ENCODE peak calls at places on chromosomes 7 and 10, in eight cellular contexts. One of them, this sample, is unnamed.
A peak's percentile ranks its signal among the peaks of the same experiment; 100 is the strongest.

GRCh38 chr7:155007947-155008346 is 5.0 kb upstream of the PAXIP1 start:
- DNase-seq in HCT116: peak; percentile 32
- DNase-seq in prostate gland: no peak
- DNase-seq in SK-N-SH: peak; percentile 60
- DNase-seq in sigmoid colon: no peak
- DNase-seq in suprapubic skin: no peak
- DNase-seq in transverse colon: no peak
- DNase-seq in GM12878: no peak
- DNase-seq in this sample: no peak

GRCh38 chr10:131451407-131452015 is 140.0 kb upstream of the TCERG1L start:
- DNase-seq in prostate gland: no peak
- DNase-seq in transverse colon: no peak
- DNase-seq in SK-N-SH: no peak
- DNase-seq in sigmoid colon: no peak
- DNase-seq in suprapubic skin: no peak
- DNase-seq in HCT116: no peak
- DNase-seq in GM12878: no peak
- DNase-seq in this sample: no peak

GRCh38 chr10:82643601-82644000 is 768.6 kb downstream of the NRG3 start:
- DNase-seq in prostate gland: no peak
- DNase-seq in SK-N-SH: no peak
- DNase-seq in transverse colon: no peak
- DNase-seq in suprapubic skin: no peak
- DNase-seq in sigmoid colon: no peak
- DNase-seq in GM12878: no peak
- DNase-seq in HCT116: no peak
- DNase-seq in this sample: no peak

GRCh38 chr10:6871128-6871527 is 291.1 kb upstream of the PRKCQ start:
- DNase-seq in transverse colon: no peak
- DNase-seq in suprapubic skin: no peak
- DNase-seq in prostate gland: no peak
- DNase-seq in HCT116: no peak
- DNase-seq in sigmoid colon: no peak
- DNase-seq in GM12878: no peak
- DNase-seq in SK-N-SH: no peak
- DNase-seq in this sample: no peak

GRCh38 chr7:156592124-156592884 is 48.3 kb upstream of the RNF32 start:
- DNase-seq in transverse colon: no peak
- DNase-seq in SK-N-SH: no peak
- DNase-seq in sigmoid colon: no peak
- DNase-seq in suprapubic skin: no peak
- DNase-seq in HCT116: no peak
- DNase-seq in prostate gland: no peak
- DNase-seq in GM12878: no peak
- DNase-seq in this sample: no peak

GRCh38 chr7:10703981-10704380 is 269.7 kb upstream of the PHF14 start:
- DNase-seq in HCT116: no peak
- DNase-seq in SK-N-SH: no peak
- DNase-seq in sigmoid colon: no peak
- DNase-seq in suprapubic skin: no peak
- DNase-seq in prostate gland: no peak
- DNase-seq in transverse colon: no peak
- DNase-seq in GM12878: no peak
- DNase-seq in this sample: no peak

GRCh38 chr7:86708334-86708733 is 64.6 kb downstream of the GRM3 start:
- DNase-seq in HCT116: no peak
- DNase-seq in suprapubic skin: no peak
- DNase-seq in prostate gland: no peak
- DNase-seq in transverse colon: no peak
- DNase-seq in sigmoid colon: no peak
- DNase-seq in SK-N-SH: no peak
- DNase-seq in GM12878: no peak
- DNase-seq in this sample: no peak

GRCh38 chr7:11448319-11448718 is 383.7 kb downstream of the THSD7A start:
- DNase-seq in sigmoid colon: no peak
- DNase-seq in HCT116: no peak
- DNase-seq in prostate gland: no peak
- DNase-seq in transverse colon: no peak
- DNase-seq in GM12878: no peak
- DNase-seq in SK-N-SH: no peak
- DNase-seq in suprapubic skin: no peak
- DNase-seq in this sample: no peak

GRCh38 chr7:55439627-55440026 is 74.5 kb downstream of the LANCL2 start:
- DNase-seq in suprapubic skin: no peak
- DNase-seq in sigmoid colon: no peak
- DNase-seq in SK-N-SH: peak; percentile 72
- DNase-seq in HCT116: no peak
- DNase-seq in GM12878: no peak
- DNase-seq in transverse colon: no peak
- DNase-seq in prostate gland: no peak
- DNase-seq in this sample: no peak

GRCh38 chr10:65846949-65847348 is 1078.9 kb upstream of the LRRTM3 start:
- DNase-seq in SK-N-SH: no peak
- DNase-seq in HCT116: no peak
- DNase-seq in GM12878: no peak
- DNase-seq in suprapubic skin: no peak
- DNase-seq in sigmoid colon: no peak
- DNase-seq in transverse colon: no peak
- DNase-seq in prostate gland: no peak
- DNase-seq in this sample: no peak

GRCh38 chr10:89556590-89556989 is 21.2 kb upstream of the SLC16A12 start:
- DNase-seq in transverse colon: no peak
- DNase-seq in suprapubic skin: no peak
- DNase-seq in SK-N-SH: no peak
- DNase-seq in HCT116: no peak
- DNase-seq in sigmoid colon: no peak
- DNase-seq in prostate gland: no peak
- DNase-seq in GM12878: no peak
- DNase-seq in this sample: no peak

GRCh38 chr10:64507869-64508609 is 986.8 kb downstream of the REEP3 start:
- DNase-seq in prostate gland: no peak
- DNase-seq in suprapubic skin: no peak
- DNase-seq in transverse colon: no peak
- DNase-seq in SK-N-SH: no peak
- DNase-seq in HCT116: no peak
- DNase-seq in GM12878: no peak
- DNase-seq in sigmoid colon: no peak
- DNase-seq in this sample: no peak

GRCh38 chr7:26199301-26200112 is 1.0 kb downstream of the HNRNPA2B1 start:
- DNase-seq in sigmoid colon: peak; percentile 89
- DNase-seq in prostate gland: peak; percentile 73
- DNase-seq in suprapubic skin: peak; percentile 85
- DNase-seq in SK-N-SH: peak; percentile 61
- DNase-seq in HCT116: no peak
- DNase-seq in GM12878: no peak
- DNase-seq in transverse colon: peak; percentile 77
- DNase-seq in this sample: peak; percentile 70

GRCh38 chr7:92563345-92563744 is 26.8 kb downstream of the FAM133B start:
- DNase-seq in GM12878: no peak
- DNase-seq in SK-N-SH: no peak
- DNase-seq in prostate gland: no peak
- DNase-seq in transverse colon: no peak
- DNase-seq in suprapubic skin: no peak
- DNase-seq in sigmoid colon: no peak
- DNase-seq in HCT116: no peak
- DNase-seq in this sample: no peak

GRCh38 chr7:22109761-22110160 is 164.1 kb upstream of the CDCA7L start:
- DNase-seq in HCT116: peak; percentile 6
- DNase-seq in suprapubic skin: no peak
- DNase-seq in SK-N-SH: peak; percentile 35
- DNase-seq in transverse colon: peak; percentile 28
- DNase-seq in GM12878: no peak
- DNase-seq in prostate gland: no peak
- DNase-seq in sigmoid colon: no peak
- DNase-seq in this sample: peak; percentile 51

GRCh38 chr10:126027707-126028106 is 131.3 kb downstream of the FANK1 start:
- DNase-seq in transverse colon: no peak
- DNase-seq in sigmoid colon: no peak
- DNase-seq in HCT116: no peak
- DNase-seq in prostate gland: no peak
- DNase-seq in suprapubic skin: no peak
- DNase-seq in GM12878: no peak
- DNase-seq in SK-N-SH: no peak
- DNase-seq in this sample: no peak

GRCh38 chr7:134802762-134803161 is 23.3 kb downstream of the CALD1 start:
- DNase-seq in HCT116: no peak
- DNase-seq in suprapubic skin: no peak
- DNase-seq in SK-N-SH: no peak
- DNase-seq in prostate gland: no peak
- DNase-seq in sigmoid colon: no peak
- DNase-seq in transverse colon: no peak
- DNase-seq in GM12878: no peak
- DNase-seq in this sample: no peak

GRCh38 chr7:134799387-134799786 is 20.0 kb downstream of the CALD1 start:
- DNase-seq in HCT116: no peak
- DNase-seq in prostate gland: no peak
- DNase-seq in sigmoid colon: no peak
- DNase-seq in transverse colon: no peak
- DNase-seq in SK-N-SH: no peak
- DNase-seq in suprapubic skin: no peak
- DNase-seq in GM12878: no peak
- DNase-seq in this sample: no peak

GRCh38 chr7:134804854-134805253 is 25.4 kb downstream of the CALD1 start:
- DNase-seq in HCT116: no peak
- DNase-seq in sigmoid colon: no peak
- DNase-seq in suprapubic skin: no peak
- DNase-seq in transverse colon: no peak
- DNase-seq in GM12878: no peak
- DNase-seq in prostate gland: no peak
- DNase-seq in SK-N-SH: no peak
- DNase-seq in this sample: no peak

GRCh38 chr7:134806197-134806596 is 26.8 kb downstream of the CALD1 start:
- DNase-seq in sigmoid colon: no peak
- DNase-seq in transverse colon: no peak
- DNase-seq in suprapubic skin: no peak
- DNase-seq in SK-N-SH: no peak
- DNase-seq in GM12878: no peak
- DNase-seq in HCT116: no peak
- DNase-seq in prostate gland: no peak
- DNase-seq in this sample: no peak

GRCh38 chr7:134804351-134804750 is 24.9 kb downstream of the CALD1 start:
- DNase-seq in prostate gland: no peak
- DNase-seq in suprapubic skin: no peak
- DNase-seq in HCT116: no peak
- DNase-seq in transverse colon: no peak
- DNase-seq in sigmoid colon: no peak
- DNase-seq in GM12878: no peak
- DNase-seq in SK-N-SH: no peak
- DNase-seq in this sample: no peak
- H3K4me3 ChIP-seq in prostate gland: no peak overlapping the region
- H3K4me3 ChIP-seq in suprapubic skin: no peak overlapping the region
- H3K4me3 ChIP-seq in HCT116: no peak overlapping the region
- H3K4me3 ChIP-seq in transverse colon: no peak overlapping the region
- H3K4me3 ChIP-seq in sigmoid colon: no peak overlapping the region
- H3K4me3 ChIP-seq in GM12878: no peak overlapping the region
- H3K4me3 ChIP-seq in SK-N-SH: no peak overlapping the region
- H3K4me3 ChIP-seq in this sample: no peak overlapping the region

DNA sequence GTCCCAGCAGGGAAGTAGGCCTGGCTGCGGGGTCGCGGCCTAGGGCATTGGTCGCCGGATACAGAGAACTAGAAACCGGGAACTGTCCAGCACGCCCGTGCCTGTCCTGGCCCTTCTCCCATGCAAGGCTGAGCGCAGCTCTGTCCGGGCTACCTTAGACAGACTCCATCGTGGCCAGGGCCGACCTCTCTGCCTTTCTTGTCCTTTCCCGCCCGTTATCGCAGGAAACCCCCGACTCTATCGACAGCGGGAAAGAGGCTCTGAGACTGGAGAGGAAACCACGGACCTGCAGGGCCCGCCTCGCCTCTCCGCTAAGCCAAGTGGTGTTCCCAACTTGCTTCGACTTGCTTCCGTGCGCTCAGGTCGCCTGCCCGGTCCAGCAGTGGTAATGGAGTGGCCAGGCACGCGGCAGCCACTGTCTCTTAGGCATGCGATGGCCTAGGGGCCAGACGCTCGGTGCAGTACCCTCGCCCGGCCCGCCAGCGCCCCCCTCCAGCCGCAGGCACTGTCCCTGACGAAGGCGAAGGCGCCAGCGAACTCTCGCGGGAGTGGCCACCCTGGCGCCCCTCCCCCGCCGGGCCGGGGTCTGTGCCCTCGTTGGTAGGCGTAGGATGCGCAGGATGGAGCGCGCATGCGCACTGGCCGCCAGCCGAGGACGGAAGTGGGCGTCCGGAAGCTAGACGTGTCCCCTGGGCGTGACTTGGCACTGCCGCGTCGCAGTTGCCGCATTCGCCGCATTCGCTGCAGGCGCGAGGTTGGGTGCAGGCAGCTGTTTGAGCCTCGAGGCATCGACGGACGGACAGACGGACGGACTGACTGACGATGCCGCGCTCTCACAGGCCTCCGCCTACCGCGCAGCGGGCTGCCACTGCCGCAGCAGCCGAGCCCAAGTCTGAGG is 54.4 kb downstream of the MCMBP start:
- DNase-seq in sigmoid colon: peak; percentile 89
- DNase-seq in transverse colon: peak; percentile 29
- DNase-seq in suprapubic skin: peak; percentile 80
- DNase-seq in SK-N-SH: peak; percentile 91
- DNase-seq in GM12878: no peak
- DNase-seq in HCT116: no peak
- DNase-seq in prostate gland: peak; percentile 36
- DNase-seq in this sample: peak; percentile 29
- TF ChIP-seq POLR2AphosphoS5 in sigmoid colon: peak; percentile 31
- TF ChIP-seq POLR2AphosphoS5 in transverse colon: peak; percentile 21
- TF ChIP-seq POLR2AphosphoS5 in suprapubic skin: no peak
- TF ChIP-seq POLR2AphosphoS5 in SK-N-SH: no peak
- TF ChIP-seq POLR2AphosphoS5 in GM12878: no peak
- TF ChIP-seq POLR2AphosphoS5 in HCT116: no peak
- TF ChIP-seq POLR2AphosphoS5 in prostate gland: peak; percentile 37
- TF ChIP-seq POLR2AphosphoS5 in this sample: peak; percentile 60

GRCh38 chr10:23172846-23173548 is 19.1 kb upstream of the PTF1A start:
- DNase-seq in GM12878: no peak
- DNase-seq in HCT116: no peak
- DNase-seq in sigmoid colon: no peak
- DNase-seq in SK-N-SH: peak; percentile 75
- DNase-seq in prostate gland: no peak
- DNase-seq in transverse colon: no peak
- DNase-seq in suprapubic skin: no peak
- DNase-seq in this sample: no peak
- H3K4me3 ChIP-seq in GM12878: no peak overlapping the region
- H3K4me3 ChIP-seq in HCT116: no peak overlapping the region
- H3K4me3 ChIP-seq in sigmoid colon: no peak overlapping the region
- H3K4me3 ChIP-seq in SK-N-SH: peak overlapping the region; percentile 9
- H3K4me3 ChIP-seq in prostate gland: no peak overlapping the region
- H3K4me3 ChIP-seq in transverse colon: no peak overlapping the region
- H3K4me3 ChIP-seq in suprapubic skin: no peak overlapping the region
- H3K4me3 ChIP-seq in this sample: no peak overlapping the region

DNA sequence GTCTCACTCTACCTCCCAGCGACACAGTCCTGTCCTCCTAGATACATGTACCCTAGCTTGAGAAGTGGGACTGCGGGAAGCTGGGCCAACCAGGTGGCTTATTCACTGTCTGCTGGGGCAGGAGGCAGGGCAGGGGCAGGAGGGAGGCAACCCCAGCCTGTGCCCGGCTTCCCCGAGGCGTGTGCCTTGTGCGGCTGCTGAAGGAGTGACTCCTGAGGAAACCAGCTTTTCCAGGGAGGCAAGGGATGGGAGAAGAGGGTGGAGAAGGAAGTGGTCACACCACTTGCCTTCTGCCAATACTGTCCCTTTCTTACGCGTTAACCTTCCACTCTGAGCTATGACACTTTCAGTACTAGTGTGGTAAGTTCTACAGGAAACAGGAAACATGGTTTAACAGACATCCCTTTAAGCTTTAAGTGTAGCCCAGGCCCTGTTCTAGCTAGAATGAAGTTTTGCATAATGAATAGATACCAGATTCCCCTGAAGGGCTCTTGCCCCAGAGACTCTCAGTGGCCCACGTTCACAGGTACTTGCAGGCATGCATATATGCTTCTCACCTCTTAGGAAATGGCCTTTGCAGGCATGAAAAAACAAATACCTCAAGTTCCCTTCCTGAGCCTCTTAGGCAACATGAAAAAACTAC is 40.6 kb downstream of the SYPL1 start:
- DNase-seq in transverse colon: peak; percentile 68
- DNase-seq in suprapubic skin: no peak
- DNase-seq in prostate gland: peak; percentile 61
- DNase-seq in GM12878: peak; percentile 98
- DNase-seq in HCT116: no peak
- DNase-seq in sigmoid colon: no peak
- DNase-seq in SK-N-SH: peak; percentile 49
- DNase-seq in this sample: peak; percentile 71
- TF ChIP-seq POLR2AphosphoS5 in transverse colon: peak; percentile 66
- TF ChIP-seq POLR2AphosphoS5 in suprapubic skin: no peak
- TF ChIP-seq POLR2AphosphoS5 in prostate gland: peak; percentile 32
- TF ChIP-seq POLR2AphosphoS5 in GM12878: peak; percentile 78
- TF ChIP-seq POLR2AphosphoS5 in HCT116: no peak
- TF ChIP-seq POLR2AphosphoS5 in sigmoid colon: no peak
- TF ChIP-seq POLR2AphosphoS5 in SK-N-SH: no peak
- TF ChIP-seq POLR2AphosphoS5 in this sample: peak; percentile 90

This sample was measured in stomach.